ENCODE peak calls at places on chromosomes 6 and 20, in four cellular contexts. Q is AG10803, M is mammary epithelial cell, T is neural progenitor cell. L is an unnamed sample.

GRCh38 chr6:98657764-98658163 is 176.6 kb upstream of the POU3F2 start:
- DNase-seq in Q (peak; percentile 11), M (peak; percentile 32), T (peak; percentile 80), L (no peak)

GRCh38 chr6:21594427-21595264 is 1.1 kb downstream of the SOX4 start:
- DNase-seq in Q (peak; percentile 63), M (peak; percentile 60), T (peak; percentile 64), L (no peak)

GRCh38 chr6:25088513-25088912 is 152.8 kb upstream of the RIPOR2 start:
- DNase-seq in T (no peak), Q (peak; percentile 39), M (no peak), L (no peak)

GRCh38 chr6:13334953-13335352 is 6.6 kb upstream of the TBC1D7 start:
- DNase-seq in Q (no peak), T (no peak), M (no peak), L (no peak)

GRCh38 chr6:34630040-34630439 is 66.5 kb downstream of the ILRUN start:
- DNase-seq in Q (peak; percentile 90), T (no peak), M (peak; percentile 89), L (no peak)

GRCh38 chr6:5968817-5969726 is 37.7 kb downstream of the NRN1 start:
- DNase-seq in M (peak; percentile 67), T (no peak), Q (peak; percentile 67), L (no peak)

GRCh38 chr6:98384334-98384733 is 450.0 kb upstream of the POU3F2 start:
- DNase-seq in M (no peak), Q (no peak), T (no peak), L (no peak)

GRCh38 chr6:156778615-156779205 is 1.5 kb downstream of the ARID1B start:
- DNase-seq in T (peak; percentile 72), M (peak; percentile 52), Q (peak; percentile 48), L (no peak)

GRCh38 chr20:1108437-1108920 is 9.9 kb upstream of the PSMF1 start:
- DNase-seq in Q (peak; percentile 51), M (peak; percentile 24), T (peak; percentile 73), L (no peak)

GRCh38 chr6:26553264-26553738 is 15.1 kb downstream of the HMGN4 start:
- DNase-seq in M (no peak), T (peak; percentile 83), Q (peak; percentile 73), L (peak; percentile 89)

GRCh38 chr6:71190809-71191208 is 97.8 kb upstream of the OGFRL1 start:
- DNase-seq in Q (peak; percentile 44), M (peak; percentile 5), T (peak; percentile 13), L (no peak)

GRCh38 chr20:47273591-47274235 is 82.8 kb downstream of the ZMYND8 start:
- DNase-seq in M (no peak), Q (no peak), T (no peak), L (no peak)

GRCh38 chr20:17856024-17856564 is 112.5 kb downstream of the SNX5 start:
- DNase-seq in Q (no peak), T (no peak), M (peak; percentile 75), L (no peak)

GRCh38 chr20:34334654-34335407 is 28.2 kb upstream of the ITCH start:
- DNase-seq in M (peak; percentile 66), Q (no peak), T (no peak), L (no peak)

GRCh38 chr20:16284385-16285100 is 288.7 kb downstream of the KIF16B start:
- DNase-seq in T (peak; percentile 35), Q (no peak), M (no peak), L (no peak)

GRCh38 chr20:23205656-23206055 is 119.5 kb upstream of the CD93 start:
- DNase-seq in T (peak; percentile 72), Q (peak; percentile 68), M (no peak), L (no peak)

GRCh38 chr20:25744261-25744660 is 47.6 kb upstream of the ZNF337 start:
- DNase-seq in M (no peak), T (no peak), Q (no peak), L (no peak)

GRCh38 chr20:38872036-38872435 is 54.2 kb upstream of the FAM83D start:
- DNase-seq in Q (no peak), M (no peak), T (no peak), L (no peak)

GRCh38 chr6:15793288-15793687 is 130.5 kb upstream of the DTNBP1 start:
- DNase-seq in Q (peak; percentile 42), T (no peak), M (peak; percentile 81), L (no peak)

GRCh38 chr6:11598687-11599086 is 61.1 kb downstream of the TMEM170B start:
- DNase-seq in T (no peak), Q (no peak), M (no peak), L (no peak)

GRCh38 chr6:44704240-44705150 is 317.0 kb downstream of the CDC5L start:
- DNase-seq in M (no peak), T (no peak), Q (no peak), L (no peak)

GRCh38 chr20:62356948-62357667 is 10.0 kb downstream of the LAMA5 start:
- DNase-seq in Q (no peak), T (no peak), M (peak; percentile 58), L (no peak)

GRCh38 chr6:143778926-143779325 is 64.2 kb upstream of the LTV1 start:
- DNase-seq in Q (no peak), T (no peak), M (no peak), L (no peak)

GRCh38 chr6:122789862-122790739 is 1.0 kb downstream of the SMPDL3A start:
- DNase-seq in T (peak; percentile 39), M (peak; percentile 39), Q (peak; percentile 11), L (no peak)

GRCh38 chr20:34110025-34111013 is 1.7 kb downstream of the EIF2S2 start:
- DNase-seq in M (no peak), Q (peak; percentile 1), T (no peak), L (no peak)

GRCh38 chr20:63657260-63657936 is 714 bp upstream of the RTEL1 start:
- DNase-seq in Q (peak; percentile 20), T (no peak), M (no peak), L (no peak)

GRCh38 chr6:42870145-42870936 is 9.1 kb upstream of the RPL7L1 start:
- DNase-seq in T (no peak), M (no peak), Q (no peak), L (no peak)

GRCh38 chr6:13724174-13724573 is 12.5 kb upstream of the RANBP9 start:
- DNase-seq in T (no peak), Q (no peak), M (peak; percentile 95), L (no peak)

GRCh38 chr6:125904871-125905270 is 51.7 kb upstream of the HINT3 start:
- DNase-seq in T (no peak), Q (peak; percentile 58), M (peak; percentile 99), L (no peak)

DNA sequence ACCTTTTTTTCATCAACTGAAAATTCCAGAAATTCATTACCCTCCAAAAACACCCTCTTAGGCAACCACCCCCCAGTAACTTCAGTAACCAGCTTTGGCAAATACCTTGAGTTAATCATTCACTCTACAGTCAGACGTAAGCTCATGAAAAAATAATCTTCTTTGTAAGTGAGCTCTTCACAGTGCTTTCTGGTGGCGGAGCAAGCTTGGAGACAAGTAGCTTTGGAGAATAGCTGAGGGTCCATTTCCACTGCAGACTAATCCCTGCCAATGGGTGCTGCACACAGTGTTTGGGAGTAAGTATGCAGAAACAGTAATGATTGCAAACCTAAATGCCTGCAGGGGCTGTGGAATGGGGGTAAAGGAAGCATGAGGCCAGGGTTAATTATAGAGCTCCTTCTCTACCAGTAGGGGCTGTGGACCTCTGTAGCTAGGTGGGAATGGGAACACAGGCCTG is 56.8 kb upstream of the HINT3 start:
- DNase-seq in Q (no peak), M (no peak), T (peak; percentile 4), L (no peak)
- TF ChIP-seq CTCF in Q (no peak), M (no peak), T (no peak), L (no peak)

DNA sequence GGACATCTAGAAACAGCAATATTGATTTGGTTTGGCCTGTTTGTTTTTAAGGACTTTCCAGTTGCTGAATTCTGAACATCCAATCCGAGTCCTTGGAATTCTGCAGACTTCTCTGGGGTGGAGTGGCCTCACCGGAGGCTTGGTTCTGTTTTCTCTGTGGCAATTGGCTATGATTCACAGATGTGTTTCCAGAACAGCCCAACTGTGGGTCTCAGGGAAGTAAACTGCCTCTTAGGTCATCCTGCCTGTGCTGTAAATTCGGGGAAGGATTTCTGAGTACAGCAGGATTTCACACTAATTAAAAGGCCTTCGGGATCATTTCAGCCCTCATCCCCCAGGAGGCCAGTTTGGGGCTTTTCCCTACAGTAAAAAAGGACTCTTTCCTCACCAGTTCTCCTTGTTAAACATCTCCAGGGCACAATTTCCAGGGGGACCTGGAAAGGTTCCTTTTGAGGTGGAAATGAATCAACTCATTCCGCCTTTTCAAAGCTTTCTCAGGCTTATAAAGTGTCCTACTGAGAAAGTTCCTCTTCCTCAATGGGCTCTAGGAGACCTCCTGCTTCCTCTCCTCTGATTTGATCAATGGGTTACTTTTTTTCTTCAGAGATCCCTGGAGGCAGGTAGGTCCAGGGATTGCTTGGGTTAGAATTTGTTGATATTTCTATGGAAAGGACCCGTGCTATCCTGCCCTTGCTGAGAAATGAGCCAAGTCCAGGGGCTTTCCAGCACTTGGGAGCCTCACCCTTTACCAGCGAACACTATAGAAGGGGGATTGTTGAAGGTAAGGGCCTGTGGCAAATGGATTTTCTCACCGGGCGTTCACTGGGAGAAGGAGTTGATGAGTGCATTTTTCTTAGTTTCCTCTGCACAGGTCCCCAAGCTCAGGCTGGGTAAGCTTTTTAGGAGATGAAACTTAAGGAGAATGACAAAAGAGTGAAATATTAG is 114.6 kb downstream of the CLIC5 start:
- DNase-seq in T (peak; percentile 26), M (no peak), Q (peak; percentile 74), L (no peak)
- TF ChIP-seq CTCF in T (no peak), M (no peak), Q (no peak), L (no peak)

GRCh38 chr20:50464026-50464724 is 46.0 kb upstream of the PTPN1 start:
- DNase-seq in T (peak; percentile 83), Q (peak; percentile 55), M (peak; percentile 35), L (peak; percentile 86)

GRCh38 chr20:50459124-50459918 is 50.9 kb upstream of the PTPN1 start:
- DNase-seq in M (no peak), Q (no peak), T (no peak), L (no peak)

GRCh38 chr20:50460115-50460607 is 50.0 kb upstream of the PTPN1 start:
- DNase-seq in M (no peak), Q (no peak), T (no peak), L (no peak)

GRCh38 chr20:50462093-50462685 is 48.0 kb upstream of the PTPN1 start:
- DNase-seq in M (no peak), Q (peak; percentile 42), T (no peak), L (no peak)

DNA sequence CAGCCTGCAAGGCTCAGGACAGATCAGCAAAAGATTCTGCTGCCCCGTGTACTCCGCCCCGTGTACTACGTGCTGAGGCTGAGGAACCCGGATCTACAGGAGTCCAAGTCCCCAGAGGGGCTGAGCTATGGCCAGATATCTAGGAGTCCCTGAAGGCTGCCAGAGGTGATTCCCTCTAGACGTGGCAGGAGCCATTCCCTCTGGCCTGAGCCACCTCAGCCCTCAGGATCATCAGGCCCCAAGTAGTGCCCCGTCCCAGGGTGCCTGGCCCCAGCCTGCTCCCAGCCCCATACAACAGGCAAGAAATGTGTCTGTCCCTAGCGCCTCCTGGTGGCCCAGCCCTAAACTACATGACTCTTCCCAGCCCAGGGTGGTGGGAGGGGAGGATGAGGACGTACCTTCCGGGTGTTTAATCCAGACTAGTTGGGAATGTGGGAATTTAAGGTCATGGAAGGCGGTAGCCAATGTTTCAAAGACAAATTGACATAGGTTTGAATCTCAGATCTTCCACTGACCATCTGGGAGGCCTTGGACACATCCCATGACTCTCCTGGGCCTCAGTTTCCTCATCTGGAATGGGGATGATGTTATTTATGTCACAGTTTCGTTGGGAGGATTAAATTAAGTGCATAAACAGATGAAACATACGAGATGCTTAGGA is 49.4 kb upstream of the PTPN1 start:
- DNase-seq in Q (peak; percentile 76), T (peak; percentile 85), M (peak; percentile 73), L (peak; percentile 95)
- TF ChIP-seq CTCF in Q (peak; percentile 95), T (peak; percentile 90), M (peak; percentile 95), L (peak; percentile 88)

DNA sequence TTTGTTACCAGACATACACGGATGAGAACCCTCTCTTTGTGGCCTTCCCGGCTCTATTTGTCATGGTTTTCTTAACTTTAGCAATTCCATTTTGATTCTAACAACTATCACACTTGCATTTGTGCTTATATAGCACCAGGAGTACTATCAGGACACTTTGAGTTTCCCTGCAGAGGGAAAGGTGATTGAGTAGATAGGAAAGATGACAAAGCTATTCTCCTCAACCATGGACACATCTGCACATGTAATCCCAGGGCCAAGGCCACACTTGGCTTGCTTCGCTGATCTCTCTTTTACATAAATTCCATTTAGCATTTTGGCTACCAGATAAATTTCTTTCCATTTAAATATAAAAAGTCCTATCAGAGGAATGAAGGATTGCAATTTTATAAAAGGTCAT is 23.3 kb upstream of the CFAP206 start:
- DNase-seq in M (no peak), T (no peak), Q (no peak), L (no peak)
- TF ChIP-seq CTCF in M (no peak), T (no peak), Q (no peak), L (no peak)